ENCODE peak calls at places on chromosomes 4 and X, in eight cellular contexts. L is stomach, M is tibial artery, T is fibroblast of pulmonary artery, Y is lower leg skin, E is ovary, Q is K562, A is WERI-Rb-1. G is an unnamed sample.

GRCh38 chr4:20084488-20084887 is 167.2 kb upstream of the SLIT2 start:
- DNase-seq in M (no peak), L (no peak), T (no peak), Y (no peak), Q (no peak), A (no peak), E (no peak), G (no peak)

GRCh38 chrX:134737721-134738369 is 79.6 kb upstream of the PLAC1 start:
- DNase-seq in A (no peak), Y (no peak), Q (peak), T (no peak), M (no peak), L (no peak), E (no peak), G (no peak)

GRCh38 chr4:40247350-40247749 is 50.5 kb downstream of the RHOH start:
- DNase-seq in M (no peak), A (no peak), T (no peak), Q (no peak), L (no peak), E (no peak), Y (no peak), G (no peak)

GRCh38 chr4:137125011-137125410 is 407.3 kb downstream of the PCDH18 start:
- DNase-seq in A (no peak), E (no peak), M (peak), Q (no peak), T (peak), L (no peak), Y (peak), G (no peak)

GRCh38 chr4:7774301-7775019 is 165.2 kb downstream of the AFAP1 start:
- DNase-seq in T (no peak), M (peak), Q (no peak), L (no peak), E (peak), A (no peak), Y (no peak), G (no peak)

GRCh38 chr4:183607894-183608293 is 51.1 kb downstream of the RWDD4 start:
- DNase-seq in T (no peak), A (no peak), L (no peak), M (no peak), E (no peak), Y (no peak), Q (no peak), G (no peak)

GRCh38 chrX:130878350-130879341 is 24.4 kb downstream of the ENOX2 start:
- DNase-seq in A (no peak), M (peak), L (peak), Q (peak), E (no peak), T (peak), Y (no peak), G (no peak)

GRCh38 chr4:132227349-132228165 is 921.5 kb upstream of the PCDH10 start:
- DNase-seq in L (no peak), T (peak), M (no peak), Y (no peak), E (no peak), A (peak), Q (peak), G (no peak)

GRCh38 chr4:186918466-186918865 is 194.8 kb upstream of the FAT1 start:
- DNase-seq in E (no peak), M (no peak), Y (no peak), L (no peak), Q (no peak), A (no peak), T (no peak), G (no peak)

GRCh38 chr4:126969360-126969759 is 663.4 kb upstream of the INTU start:
- DNase-seq in L (no peak), M (no peak), Y (no peak), Q (no peak), A (no peak), T (no peak), E (no peak), G (no peak)

GRCh38 chr4:7581477-7581876 is 146.7 kb upstream of the PSAPL1 start:
- DNase-seq in E (peak), Y (no peak), T (peak), A (no peak), Q (peak), L (no peak), M (no peak), G (no peak)

GRCh38 chr4:158162637-158163036 is 10.2 kb downstream of the GASK1B start:
- DNase-seq in E (no peak), Y (no peak), L (no peak), Q (no peak), A (no peak), T (no peak), M (no peak), G (no peak)

GRCh38 chr4:95107004-95107403 is 349.2 kb downstream of the BMPR1B start:
- DNase-seq in T (no peak), A (no peak), E (no peak), M (no peak), L (no peak), Q (no peak), Y (no peak), G (no peak)

GRCh38 chr4:105196523-105197145 is 50.0 kb downstream of the TET2 start:
- DNase-seq in M (no peak), Q (peak), T (no peak), E (no peak), L (no peak), A (no peak), Y (no peak), G (no peak)
- TF ChIP-seq CTCF in M (no peak), Q (no peak), T (peak), E (no peak), L (no peak), A (peak), Y (no peak), G (no peak)

GRCh38 chrX:154544885-154545284 is 1.8 kb downstream of the G6PD start:
- DNase-seq in Q (no peak), A (no peak), M (no peak), Y (no peak), T (no peak), E (no peak), L (no peak), G (no peak)

GRCh38 chrX:154540897-154541535 is 5.6 kb downstream of the G6PD start:
- DNase-seq in Q (no peak), E (no peak), Y (no peak), M (no peak), L (peak), A (peak), T (no peak), G (no peak)

GRCh38 chrX:154541589-154541895 is 5.1 kb downstream of the G6PD start:
- DNase-seq in M (no peak), Q (no peak), T (no peak), E (no peak), L (no peak), Y (no peak), A (no peak), G (no peak)

GRCh38 chrX:154541896-154542722 is 4.5 kb downstream of the G6PD start:
- DNase-seq in Y (peak), T (peak), E (peak), A (no peak), M (peak), Q (peak), L (peak), G (no peak)

GRCh38 chrX:154542723-154543424 is 3.8 kb downstream of the G6PD start:
- DNase-seq in Q (no peak), L (no peak), A (no peak), E (no peak), Y (no peak), T (no peak), M (peak), G (no peak)
- H3K4me3 ChIP-seq in Q (peak), L (no peak), A (no peak), E (no peak), Y (no peak), T (no peak), M (peak), G (no peak)

GRCh38 chrX:68490644-68491043 is 8.2 kb upstream of the YIPF6 start:
- DNase-seq in Y (no peak), A (peak), Q (peak), M (no peak), E (no peak), L (no peak), T (peak), G (no peak)
- TF ChIP-seq CTCF in Y (no peak), A (peak), Q (peak), M (no peak), E (no peak), L (peak), T (peak), G (peak)

GRCh38 chrX:71144651-71145050 is at the start of gene NLGN3:
- DNase-seq in Y (no peak), M (no peak), T (no peak), L (no peak), A (peak), E (peak), Q (no peak), G (no peak)
- H3K4me3 ChIP-seq in Y (no peak), M (peak), T (no peak), L (peak), A (peak), E (peak), Q (no peak), G (no peak)

GRCh38 chrX:3788494-3789233 is 75.2 kb upstream of the PRKX start:
- DNase-seq in L (no peak), A (no peak), Q (no peak), T (no peak), E (no peak), M (no peak), Y (no peak), G (no peak)
- TF ChIP-seq CTCF in L (no peak), A (peak), Q (peak), T (no peak), E (no peak), M (no peak), Y (no peak), G (no peak)

GRCh38 chr4:1565598-1566295 is 118.4 kb downstream of the FAM53A start:
- DNase-seq in Q (no peak), Y (no peak), M (no peak), A (no peak), T (no peak), L (no peak), E (peak), G (no peak)
- H3K4me3 ChIP-seq in Q (no peak), Y (no peak), M (no peak), A (no peak), T (no peak), L (no peak), E (no peak), G (no peak)